ENCODE peak calls at places on chromosomes 7 and 10, in eight cellular contexts. One of them, this sample, is unnamed.

GRCh38 chr10:126511917-126512487 is 123.7 kb upstream of the ADAM12 start:
- DNase-seq in cardiac muscle cell: peak
- DNase-seq in prostate gland: no peak
- DNase-seq in thyroid gland: no peak
- DNase-seq in hepatocyte: no peak
- DNase-seq in heart right ventricle: no peak
- DNase-seq in HCT116: no peak
- DNase-seq in stomach: no peak
- DNase-seq in this sample: no peak

GRCh38 chr10:90319188-90319914 is 538.5 kb downstream of the HTR7 start:
- DNase-seq in cardiac muscle cell: peak
- DNase-seq in prostate gland: no peak
- DNase-seq in thyroid gland: no peak
- DNase-seq in hepatocyte: peak
- DNase-seq in heart right ventricle: no peak
- DNase-seq in HCT116: peak
- DNase-seq in stomach: no peak
- DNase-seq in this sample: peak

GRCh38 chr10:13681528-13681927 is 94.8 kb downstream of the PRPF18 start:
- DNase-seq in cardiac muscle cell: no peak
- DNase-seq in prostate gland: no peak
- DNase-seq in thyroid gland: no peak
- DNase-seq in hepatocyte: no peak
- DNase-seq in heart right ventricle: no peak
- DNase-seq in HCT116: no peak
- DNase-seq in stomach: no peak
- DNase-seq in this sample: no peak

GRCh38 chr7:148867571-148868377 is 16.3 kb downstream of the EZH2 start:
- DNase-seq in cardiac muscle cell: no peak
- DNase-seq in prostate gland: no peak
- DNase-seq in thyroid gland: no peak
- DNase-seq in hepatocyte: no peak
- DNase-seq in heart right ventricle: no peak
- DNase-seq in HCT116: no peak
- DNase-seq in stomach: no peak
- DNase-seq in this sample: no peak

GRCh38 chr7:68604516-68604915 is 993.8 kb upstream of the AUTS2 start:
- DNase-seq in cardiac muscle cell: no peak
- DNase-seq in prostate gland: no peak
- DNase-seq in thyroid gland: peak
- DNase-seq in hepatocyte: no peak
- DNase-seq in heart right ventricle: no peak
- DNase-seq in HCT116: no peak
- DNase-seq in stomach: no peak
- DNase-seq in this sample: no peak

GRCh38 chr10:115028419-115028818 is 64.7 kb upstream of the ATRNL1 start:
- DNase-seq in cardiac muscle cell: no peak
- DNase-seq in prostate gland: no peak
- DNase-seq in thyroid gland: no peak
- DNase-seq in hepatocyte: no peak
- DNase-seq in heart right ventricle: no peak
- DNase-seq in HCT116: no peak
- DNase-seq in stomach: no peak
- DNase-seq in this sample: no peak

GRCh38 chr10:97796651-97797050 is 24.9 kb upstream of the SFRP5 start:
- DNase-seq in cardiac muscle cell: no peak
- DNase-seq in prostate gland: no peak
- DNase-seq in thyroid gland: no peak
- DNase-seq in hepatocyte: no peak
- DNase-seq in heart right ventricle: no peak
- DNase-seq in HCT116: no peak
- DNase-seq in stomach: no peak
- DNase-seq in this sample: no peak

GRCh38 chr10:27242951-27243551 is 2.5 kb upstream of the ACBD5 start:
- DNase-seq in cardiac muscle cell: peak
- DNase-seq in prostate gland: peak
- DNase-seq in thyroid gland: peak
- DNase-seq in hepatocyte: peak
- DNase-seq in heart right ventricle: peak
- DNase-seq in HCT116: peak
- DNase-seq in stomach: peak
- DNase-seq in this sample: peak

GRCh38 chr10:102404361-102405107 is 9.0 kb downstream of the NFKB2 start:
- DNase-seq in cardiac muscle cell: no peak
- DNase-seq in prostate gland: no peak
- DNase-seq in thyroid gland: no peak
- DNase-seq in hepatocyte: no peak
- DNase-seq in heart right ventricle: no peak
- DNase-seq in HCT116: no peak
- DNase-seq in stomach: no peak
- DNase-seq in this sample: no peak

GRCh38 chr7:2131341-2131740 is 101.4 kb downstream of the MAD1L1 start:
- DNase-seq in cardiac muscle cell: no peak
- DNase-seq in prostate gland: no peak
- DNase-seq in thyroid gland: no peak
- DNase-seq in hepatocyte: no peak
- DNase-seq in heart right ventricle: no peak
- DNase-seq in HCT116: no peak
- DNase-seq in stomach: no peak
- DNase-seq in this sample: no peak

GRCh38 chr7:131075406-131075805 is 252.3 kb upstream of the MKLN1 start:
- DNase-seq in cardiac muscle cell: no peak
- DNase-seq in prostate gland: no peak
- DNase-seq in thyroid gland: no peak
- DNase-seq in hepatocyte: no peak
- DNase-seq in heart right ventricle: no peak
- DNase-seq in HCT116: no peak
- DNase-seq in stomach: no peak
- DNase-seq in this sample: no peak

GRCh38 chr10:23359692-23360380 is 15.2 kb upstream of the C10orf67 start:
- DNase-seq in cardiac muscle cell: no peak
- DNase-seq in prostate gland: no peak
- DNase-seq in thyroid gland: no peak
- DNase-seq in hepatocyte: no peak
- DNase-seq in heart right ventricle: no peak
- DNase-seq in HCT116: no peak
- DNase-seq in stomach: no peak
- DNase-seq in this sample: peak

GRCh38 chr7:129643545-129644170 is 32.1 kb downstream of the NRF1 start:
- DNase-seq in cardiac muscle cell: no peak
- DNase-seq in prostate gland: no peak
- DNase-seq in thyroid gland: no peak
- DNase-seq in hepatocyte: no peak
- DNase-seq in heart right ventricle: no peak
- DNase-seq in HCT116: no peak
- DNase-seq in stomach: no peak
- DNase-seq in this sample: no peak

GRCh38 chr10:31803606-31804195 is 124.9 kb downstream of the ARHGAP12 start:
- DNase-seq in cardiac muscle cell: no peak
- DNase-seq in prostate gland: no peak
- DNase-seq in thyroid gland: no peak
- DNase-seq in hepatocyte: no peak
- DNase-seq in heart right ventricle: no peak
- DNase-seq in HCT116: no peak
- DNase-seq in stomach: no peak
- DNase-seq in this sample: no peak

GRCh38 chr10:31804416-31804815 is 124.2 kb downstream of the ARHGAP12 start:
- DNase-seq in cardiac muscle cell: no peak
- DNase-seq in prostate gland: no peak
- DNase-seq in thyroid gland: no peak
- DNase-seq in hepatocyte: no peak
- DNase-seq in heart right ventricle: no peak
- DNase-seq in HCT116: no peak
- DNase-seq in stomach: no peak
- DNase-seq in this sample: no peak

GRCh38 chr10:31808258-31809218 is 120.1 kb downstream of the ARHGAP12 start:
- DNase-seq in cardiac muscle cell: peak
- DNase-seq in prostate gland: no peak
- DNase-seq in thyroid gland: peak
- DNase-seq in hepatocyte: peak
- DNase-seq in heart right ventricle: peak
- DNase-seq in HCT116: peak
- DNase-seq in stomach: no peak
- DNase-seq in this sample: no peak
- H3K27ac ChIP-seq in cardiac muscle cell: peak
- H3K27ac ChIP-seq in prostate gland: peak
- H3K27ac ChIP-seq in thyroid gland: peak
- H3K27ac ChIP-seq in hepatocyte: peak
- H3K27ac ChIP-seq in heart right ventricle: peak
- H3K27ac ChIP-seq in HCT116: no peak
- H3K27ac ChIP-seq in stomach: no peak
- H3K27ac ChIP-seq in this sample: no peak

DNA sequence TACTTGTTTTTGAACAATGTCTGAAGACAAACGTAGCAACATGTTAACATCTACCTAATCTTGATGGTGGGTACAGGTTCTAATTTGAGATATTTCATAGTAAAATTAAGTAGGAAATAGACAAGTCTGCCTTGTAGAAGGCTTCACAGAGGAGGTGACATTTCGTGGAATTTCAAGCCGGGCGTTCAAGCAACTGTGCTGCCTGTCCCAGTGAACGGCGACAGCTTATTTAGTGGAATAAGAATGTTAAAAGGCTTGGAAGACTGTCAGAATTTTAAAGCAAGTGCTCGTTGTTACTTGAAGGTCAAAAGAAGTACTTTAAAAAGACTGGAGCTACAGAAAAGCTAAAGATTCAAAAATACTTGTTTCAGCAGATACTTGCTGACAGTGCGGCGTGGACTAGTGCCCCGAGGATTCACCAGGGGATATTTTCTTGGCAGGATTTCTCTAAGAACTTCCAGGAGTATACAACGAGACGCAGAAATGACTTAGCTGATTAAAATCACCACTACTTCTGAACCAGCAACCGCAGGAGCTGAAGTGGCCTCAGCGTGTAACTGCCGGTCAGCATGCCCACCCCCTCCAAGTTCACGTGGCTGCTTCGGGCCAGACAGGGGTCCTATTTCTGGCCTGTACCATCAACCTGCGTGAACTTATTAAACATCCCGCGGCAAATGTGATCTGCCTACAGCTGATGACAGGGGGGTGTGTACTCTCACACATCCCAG is 46.5 kb downstream of the CTBP2 start:
- DNase-seq in cardiac muscle cell: peak
- DNase-seq in prostate gland: no peak
- DNase-seq in thyroid gland: peak
- DNase-seq in hepatocyte: no peak
- DNase-seq in heart right ventricle: no peak
- DNase-seq in HCT116: no peak
- DNase-seq in stomach: peak
- DNase-seq in this sample: no peak
- H3K27ac ChIP-seq in cardiac muscle cell: peak
- H3K27ac ChIP-seq in prostate gland: peak
- H3K27ac ChIP-seq in thyroid gland: peak
- H3K27ac ChIP-seq in hepatocyte: peak
- H3K27ac ChIP-seq in heart right ventricle: peak
- H3K27ac ChIP-seq in HCT116: no peak
- H3K27ac ChIP-seq in stomach: peak
- H3K27ac ChIP-seq in this sample: no peak

GRCh38 chr7:37409456-37409855 is 39.2 kb downstream of the ELMO1 start:
- DNase-seq in cardiac muscle cell: no peak
- DNase-seq in prostate gland: no peak
- DNase-seq in thyroid gland: no peak
- DNase-seq in hepatocyte: no peak
- DNase-seq in heart right ventricle: no peak
- DNase-seq in HCT116: no peak
- DNase-seq in stomach: no peak
- DNase-seq in this sample: no peak
- H3K27ac ChIP-seq in cardiac muscle cell: no peak
- H3K27ac ChIP-seq in prostate gland: no peak
- H3K27ac ChIP-seq in thyroid gland: no peak
- H3K27ac ChIP-seq in hepatocyte: no peak
- H3K27ac ChIP-seq in heart right ventricle: no peak
- H3K27ac ChIP-seq in HCT116: no peak
- H3K27ac ChIP-seq in stomach: no peak
- H3K27ac ChIP-seq in this sample: no peak

GRCh38 chr10:88987840-88988239 is 2.8 kb upstream of the FAS start:
- DNase-seq in cardiac muscle cell: no peak
- DNase-seq in prostate gland: no peak
- DNase-seq in thyroid gland: no peak
- DNase-seq in hepatocyte: no peak
- DNase-seq in heart right ventricle: no peak
- DNase-seq in HCT116: no peak
- DNase-seq in stomach: no peak
- DNase-seq in this sample: no peak

GRCh38 chr10:88989824-88990527 is 622 bp upstream of the FAS start:
- DNase-seq in cardiac muscle cell: peak
- DNase-seq in prostate gland: peak
- DNase-seq in thyroid gland: no peak
- DNase-seq in hepatocyte: peak
- DNase-seq in heart right ventricle: no peak
- DNase-seq in HCT116: no peak
- DNase-seq in stomach: peak
- DNase-seq in this sample: no peak

GRCh38 chr10:88986549-88987242 is 3.9 kb upstream of the FAS start:
- DNase-seq in cardiac muscle cell: peak
- DNase-seq in prostate gland: peak
- DNase-seq in thyroid gland: peak
- DNase-seq in hepatocyte: peak
- DNase-seq in heart right ventricle: peak
- DNase-seq in HCT116: no peak
- DNase-seq in stomach: peak
- DNase-seq in this sample: no peak

GRCh38 chr10:88989423-88989822 is 1.2 kb upstream of the FAS start:
- DNase-seq in cardiac muscle cell: no peak
- DNase-seq in prostate gland: no peak
- DNase-seq in thyroid gland: no peak
- DNase-seq in hepatocyte: no peak
- DNase-seq in heart right ventricle: no peak
- DNase-seq in HCT116: no peak
- DNase-seq in stomach: no peak
- DNase-seq in this sample: no peak

DNA sequence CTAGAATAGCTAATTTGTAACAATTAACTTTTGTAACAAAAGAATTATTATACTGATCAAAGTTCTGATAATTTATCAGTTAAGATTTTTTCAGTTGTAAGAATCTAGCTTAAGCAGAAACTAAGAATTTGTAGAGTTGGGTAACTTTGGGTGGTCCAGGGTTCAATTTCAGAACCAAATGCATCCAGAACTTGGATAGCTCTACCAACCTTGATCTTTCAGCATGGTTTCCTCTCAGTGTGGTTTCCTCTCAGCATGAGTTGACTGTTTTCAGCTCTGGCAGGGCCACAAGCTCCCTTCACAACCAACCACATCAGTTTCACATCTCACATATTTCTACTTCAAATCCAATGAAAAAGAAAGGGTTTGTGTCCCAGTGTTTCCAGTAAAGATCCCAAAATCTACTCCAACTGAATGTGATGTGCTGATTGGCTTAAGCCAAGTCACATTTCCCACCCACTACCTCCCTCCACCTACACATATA is 3.3 kb upstream of the FAS start:
- DNase-seq in cardiac muscle cell: no peak
- DNase-seq in prostate gland: no peak
- DNase-seq in thyroid gland: no peak
- DNase-seq in hepatocyte: no peak
- DNase-seq in heart right ventricle: no peak
- DNase-seq in HCT116: no peak
- DNase-seq in stomach: no peak
- DNase-seq in this sample: no peak
- H3K27ac ChIP-seq in cardiac muscle cell: no peak
- H3K27ac ChIP-seq in prostate gland: no peak
- H3K27ac ChIP-seq in thyroid gland: no peak
- H3K27ac ChIP-seq in hepatocyte: no peak
- H3K27ac ChIP-seq in heart right ventricle: peak
- H3K27ac ChIP-seq in HCT116: no peak
- H3K27ac ChIP-seq in stomach: no peak
- H3K27ac ChIP-seq in this sample: no peak